ENCODE peak calls at places on chromosomes 11 and 22, in four cellular contexts. One of them, this sample, is unnamed.

GRCh38 chr11:6285019-6285418 is 25.4 kb downstream of the CCKBR start:
- DNase-seq in GM06990: no peak
- DNase-seq in A549: no peak
- DNase-seq in left lung: no peak
- DNase-seq in this sample: no peak

GRCh38 chr22:19805821-19806212 is 45.2 kb downstream of the TBX1 start:
- DNase-seq in GM06990: no peak
- DNase-seq in A549: no peak
- DNase-seq in left lung: peak; percentile 17
- DNase-seq in this sample: no peak

GRCh38 chr11:120125005-120125404 is 12.9 kb downstream of the TRIM29 start:
- DNase-seq in GM06990: no peak
- DNase-seq in A549: peak; percentile 54
- DNase-seq in left lung: no peak
- DNase-seq in this sample: no peak

GRCh38 chr11:111574373-111575230 is 27.6 kb upstream of the SIK2 start:
- DNase-seq in GM06990: no peak
- DNase-seq in A549: no peak
- DNase-seq in left lung: no peak
- DNase-seq in this sample: no peak

GRCh38 chr11:46203746-46204145 is 73.7 kb upstream of the CREB3L1 start:
- DNase-seq in GM06990: no peak
- DNase-seq in A549: no peak
- DNase-seq in left lung: no peak
- DNase-seq in this sample: no peak

GRCh38 chr11:119207607-119208006 is 1.5 kb downstream of the CBL start:
- DNase-seq in GM06990: no peak
- DNase-seq in A549: no peak
- DNase-seq in left lung: no peak
- DNase-seq in this sample: no peak

GRCh38 chr11:76824083-76824939 is 36.4 kb upstream of the ACER3 start:
- DNase-seq in GM06990: no peak
- DNase-seq in A549: peak; percentile 65
- DNase-seq in left lung: no peak
- DNase-seq in this sample: no peak

GRCh38 chr22:49855491-49855911 is 1.9 kb downstream of the ZBED4 start:
- DNase-seq in GM06990: no peak
- DNase-seq in A549: no peak
- DNase-seq in left lung: no peak
- DNase-seq in this sample: no peak

GRCh38 chr22:20881231-20881630 is 22.4 kb downstream of the SNAP29 start:
- DNase-seq in GM06990: no peak
- DNase-seq in A549: no peak
- DNase-seq in left lung: no peak
- DNase-seq in this sample: no peak

GRCh38 chr11:90329043-90329442 is 106.2 kb upstream of the CHORDC1 start:
- DNase-seq in GM06990: no peak
- DNase-seq in A549: no peak
- DNase-seq in left lung: no peak
- DNase-seq in this sample: no peak

GRCh38 chr11:10092426-10092825 is 201.6 kb downstream of the SBF2 start:
- DNase-seq in GM06990: no peak
- DNase-seq in A549: no peak
- DNase-seq in left lung: no peak
- DNase-seq in this sample: no peak

GRCh38 chr22:36339171-36340065 is 48.3 kb downstream of the MYH9 start:
- DNase-seq in GM06990: no peak
- DNase-seq in A549: no peak
- DNase-seq in left lung: no peak
- DNase-seq in this sample: no peak

GRCh38 chr11:8699903-8700302 is 17.3 kb downstream of the RPL27A start:
- DNase-seq in GM06990: no peak
- DNase-seq in A549: no peak
- DNase-seq in left lung: no peak
- DNase-seq in this sample: no peak

GRCh38 chr11:69958308-69958707 is 119.8 kb upstream of the ANO1 start:
- DNase-seq in GM06990: no peak
- DNase-seq in A549: no peak
- DNase-seq in left lung: no peak
- DNase-seq in this sample: no peak

GRCh38 chr22:19723990-19724827 is 870 bp downstream of the GP1BB start:
- DNase-seq in GM06990: peak; percentile 55
- DNase-seq in A549: peak; percentile 65
- DNase-seq in left lung: no peak
- DNase-seq in this sample: no peak

GRCh38 chr11:98358551-98358950 is 662.2 kb upstream of the CNTN5 start:
- DNase-seq in GM06990: no peak
- DNase-seq in A549: no peak
- DNase-seq in left lung: no peak
- DNase-seq in this sample: no peak

GRCh38 chr11:69411257-69411924 is 70.1 kb upstream of the LINC01488 start:
- DNase-seq in GM06990: no peak
- DNase-seq in A549: no peak
- DNase-seq in left lung: no peak
- DNase-seq in this sample: no peak

GRCh38 chr11:962743-963142 is 37.1 kb downstream of the AP2A2 start:
- DNase-seq in GM06990: no peak
- DNase-seq in A549: no peak
- DNase-seq in left lung: no peak
- DNase-seq in this sample: no peak

GRCh38 chr11:27041141-27041869 is 690 bp downstream of the BBOX1 start:
- DNase-seq in GM06990: no peak
- DNase-seq in A549: no peak
- DNase-seq in left lung: no peak
- DNase-seq in this sample: no peak

GRCh38 chr22:48576333-48577013 is 1251.2 kb downstream of the BRD1 start:
- DNase-seq in GM06990: no peak
- DNase-seq in A549: no peak
- DNase-seq in left lung: no peak
- DNase-seq in this sample: no peak

GRCh38 chr22:19958083-19959042 is 16.7 kb upstream of the TXNRD2 start:
- DNase-seq in GM06990: no peak
- DNase-seq in A549: no peak
- DNase-seq in left lung: no peak
- DNase-seq in this sample: no peak

GRCh38 chr11:105057432-105057831 is 12.3 kb upstream of the CARD16 start:
- DNase-seq in GM06990: no peak
- DNase-seq in A549: no peak
- DNase-seq in left lung: no peak
- DNase-seq in this sample: no peak

GRCh38 chr11:78082146-78082545 is 2.5 kb upstream of the NDUFC2 start:
- DNase-seq in GM06990: no peak
- DNase-seq in A549: no peak
- DNase-seq in left lung: no peak
- DNase-seq in this sample: no peak

GRCh38 chr11:77287615-77288273 is 13.7 kb downstream of the GDPD4 start:
- DNase-seq in GM06990: no peak
- DNase-seq in A549: no peak
- DNase-seq in left lung: no peak
- DNase-seq in this sample: no peak

GRCh38 chr11:64245797-64246623 is 733 bp downstream of the PPP1R14B start:
- DNase-seq in GM06990: peak; percentile 60
- DNase-seq in A549: peak; percentile 91
- DNase-seq in left lung: peak; percentile 83
- DNase-seq in this sample: peak; percentile 81

DNA sequence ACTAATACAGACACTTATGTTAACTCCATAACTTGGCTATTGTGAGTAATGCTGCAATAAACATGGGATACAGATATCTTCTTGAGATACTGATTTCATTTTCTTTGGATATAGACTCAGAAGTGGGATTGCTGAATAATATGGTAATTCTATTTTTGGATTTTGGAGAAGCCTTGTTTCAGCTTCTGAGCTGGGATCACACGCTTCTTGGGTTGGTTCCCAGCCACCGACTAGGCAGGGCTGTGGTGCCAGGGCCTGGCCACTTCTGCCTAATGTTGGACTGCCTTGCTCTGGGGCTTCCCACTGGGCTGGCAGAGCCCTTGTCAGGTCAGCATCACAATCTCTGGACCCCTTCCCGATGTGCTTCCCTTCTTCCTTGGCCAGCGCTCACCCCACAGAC is 14.0 kb upstream of the MCHR1 start:
- DNase-seq in GM06990: no peak
- DNase-seq in A549: no peak
- DNase-seq in left lung: no peak
- DNase-seq in this sample: no peak
- H3K4me3 ChIP-seq in GM06990: no peak overlapping the region
- H3K4me3 ChIP-seq in A549: no peak overlapping the region
- H3K4me3 ChIP-seq in left lung: no peak overlapping the region
- H3K4me3 ChIP-seq in this sample: no peak overlapping the region

GRCh38 chr11:113314389-113315301 is at the start of gene TTC12:
- DNase-seq in GM06990: peak; percentile 91
- DNase-seq in A549: peak; percentile 84
- DNase-seq in left lung: peak; percentile 94
- DNase-seq in this sample: peak; percentile 85

GRCh38 chr11:113314065-113314388 is 356 bp upstream of the TTC12 start:
- DNase-seq in GM06990: no peak
- DNase-seq in A549: no peak
- DNase-seq in left lung: no peak
- DNase-seq in this sample: no peak

GRCh38 chr11:113311536-113311935 is 2.8 kb upstream of the TTC12 start:
- DNase-seq in GM06990: no peak
- DNase-seq in A549: no peak
- DNase-seq in left lung: no peak
- DNase-seq in this sample: no peak

GRCh38 chr11:113316251-113316650 is 1.9 kb downstream of the TTC12 start:
- DNase-seq in GM06990: no peak
- DNase-seq in A549: no peak
- DNase-seq in left lung: no peak
- DNase-seq in this sample: no peak

GRCh38 chr11:113313601-113314000 is 782 bp upstream of the TTC12 start:
- DNase-seq in GM06990: no peak
- DNase-seq in A549: no peak
- DNase-seq in left lung: no peak
- DNase-seq in this sample: no peak
- H3K4me3 ChIP-seq in GM06990: peak overlapping the region; percentile 92
- H3K4me3 ChIP-seq in A549: no peak overlapping the region
- H3K4me3 ChIP-seq in left lung: no peak overlapping the region
- H3K4me3 ChIP-seq in this sample: peak overlapping the region; percentile 59

GRCh38 chr11:62104001-62104400 is 19.8 kb upstream of the INCENP start:
- DNase-seq in GM06990: no peak
- DNase-seq in A549: no peak
- DNase-seq in left lung: no peak
- DNase-seq in this sample: no peak

GRCh38 chr11:62108017-62108750 is 15.6 kb upstream of the INCENP start:
- DNase-seq in GM06990: no peak
- DNase-seq in A549: peak; percentile 74
- DNase-seq in left lung: no peak
- DNase-seq in this sample: peak; percentile 32

GRCh38 chr11:62105611-62106245 is 18.1 kb upstream of the INCENP start:
- DNase-seq in GM06990: no peak
- DNase-seq in A549: no peak
- DNase-seq in left lung: no peak
- DNase-seq in this sample: no peak

GRCh38 chr11:62103141-62103540 is 20.7 kb upstream of the INCENP start:
- DNase-seq in GM06990: no peak
- DNase-seq in A549: no peak
- DNase-seq in left lung: no peak
- DNase-seq in this sample: no peak

DNA sequence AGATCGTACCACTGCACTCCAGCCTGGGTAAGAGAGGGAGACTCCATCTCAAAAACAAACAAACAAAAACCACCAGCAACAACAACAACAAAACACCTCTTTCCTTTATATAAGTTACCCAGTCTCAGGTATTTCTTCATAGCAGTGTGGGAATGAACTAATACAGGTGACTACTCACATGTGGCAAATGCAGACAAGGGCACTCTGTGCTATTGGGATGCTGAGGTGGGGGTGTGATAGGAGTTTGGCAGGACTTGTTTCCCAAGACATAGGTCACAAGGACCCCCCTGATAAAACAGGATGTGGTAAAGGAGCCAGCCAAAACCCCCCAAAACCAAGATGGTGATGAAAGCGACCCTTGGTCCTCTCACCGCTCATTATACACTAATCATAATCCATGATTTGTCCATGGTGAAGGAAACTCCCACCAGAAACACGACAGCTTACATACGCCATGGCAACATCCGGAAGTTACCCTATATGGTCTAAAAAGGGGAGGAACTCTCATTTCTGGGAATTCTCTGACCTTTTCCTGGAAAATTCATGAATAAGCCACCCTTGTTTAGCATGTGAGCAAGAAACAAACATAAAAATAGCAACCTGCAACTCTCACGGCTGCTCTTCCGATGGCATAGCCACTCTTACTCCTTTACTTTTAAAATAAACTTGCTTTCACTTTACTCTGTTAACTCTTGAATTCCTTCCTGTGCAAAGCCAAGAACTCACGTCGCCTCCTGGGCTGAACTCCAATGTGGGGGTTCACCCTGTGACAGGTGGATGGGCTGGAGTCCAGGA is 18.8 kb upstream of the INCENP start:
- DNase-seq in GM06990: no peak
- DNase-seq in A549: no peak
- DNase-seq in left lung: no peak
- DNase-seq in this sample: no peak
- H3K4me3 ChIP-seq in GM06990: no peak overlapping the region
- H3K4me3 ChIP-seq in A549: no peak overlapping the region
- H3K4me3 ChIP-seq in left lung: peak overlapping the region; percentile 4
- H3K4me3 ChIP-seq in this sample: peak overlapping the region; percentile 67

GRCh38 chr22:23219787-23220484 is 39.6 kb downstream of the BCR start:
- DNase-seq in GM06990: peak; percentile 71
- DNase-seq in A549: no peak
- DNase-seq in left lung: peak; percentile 73
- DNase-seq in this sample: peak; percentile 18
- H3K4me3 ChIP-seq in GM06990: peak overlapping the region; percentile 39
- H3K4me3 ChIP-seq in A549: no peak overlapping the region
- H3K4me3 ChIP-seq in left lung: peak overlapping the region; percentile 7
- H3K4me3 ChIP-seq in this sample: peak overlapping the region; percentile 0

GRCh38 chr11:62544521-62545436 is 1.8 kb downstream of the AHNAK start:
- DNase-seq in GM06990: no peak
- DNase-seq in A549: peak; percentile 48
- DNase-seq in left lung: peak; percentile 44
- DNase-seq in this sample: peak; percentile 39
- H3K4me3 ChIP-seq in GM06990: peak overlapping the region; percentile 70
- H3K4me3 ChIP-seq in A549: peak overlapping the region; percentile 96
- H3K4me3 ChIP-seq in left lung: peak overlapping the region; percentile 95
- H3K4me3 ChIP-seq in this sample: peak overlapping the region; percentile 92

This sample was measured in CD8-positive, alpha-beta T cell.